ENCODE peak calls at places on chromosomes 4 and X, in seven cellular contexts. M is CD8-positive, alpha-beta T cell; P is stimulated activated CD4-positive, alpha-beta T cell treated with anti-CD3 and anti-CD28 coated beads, Interleukin-1b, Interleukin-23, amount 100 ng/mL, for 24 hours; A is activated CD4-positive, alpha-beta T cell treated with anti-CD3 and anti-CD28 coated beads, Interleukin-2, amount 50 U/mL, for 1 hour; X is iPS-NIHi11; T is bronchial epithelial cell; N is head of caudate nucleus. H is an unnamed sample.

GRCh38 chrX:40151211-40152172 is 53.7 kb upstream of the BCOR start:
- DNase-seq in T (no peak), N (no peak), A (no peak), M (no peak), P (no peak), X (no peak), H (peak; percentile 69)

GRCh38 chr4:130322439-130322838 is 1226.5 kb downstream of the C4orf33 start:
- DNase-seq in N (no peak), M (no peak), P (no peak), A (no peak), X (no peak), T (no peak), H (no peak)

GRCh38 chr4:113827285-113827684 is 65.7 kb upstream of the CAMK2D start:
- DNase-seq in P (no peak), M (no peak), X (no peak), N (no peak), T (no peak), A (no peak), H (no peak)

GRCh38 chr4:94428884-94429283 is 22.9 kb upstream of the PDLIM5 start:
- DNase-seq in X (no peak), M (no peak), A (no peak), N (no peak), T (no peak), P (no peak), H (no peak)

GRCh38 chr4:152944678-152945320 is 8.7 kb downstream of the FHDC1 start:
- DNase-seq in N (peak; percentile 21), X (no peak), P (no peak), T (no peak), A (no peak), M (no peak), H (no peak)

GRCh38 chr4:89625599-89626293 is 211.2 kb downstream of the SNCA start:
- DNase-seq in A (no peak), N (no peak), X (no peak), M (no peak), T (no peak), P (no peak), H (no peak)

GRCh38 chr4:7725951-7726350 is 213.7 kb downstream of the AFAP1 start:
- DNase-seq in M (no peak), P (no peak), N (peak; percentile 54), X (no peak), T (peak; percentile 25), A (no peak), H (no peak)

GRCh38 chrX:118666521-118666920 is 60.9 kb upstream of the IL13RA1 start:
- DNase-seq in N (no peak), P (no peak), T (peak; percentile 65), X (no peak), A (no peak), M (no peak), H (no peak)

GRCh38 chrX:20372533-20372932 is 105.8 kb upstream of the RPS6KA3 start:
- DNase-seq in N (no peak), P (no peak), A (no peak), T (peak; percentile 75), M (no peak), X (no peak), H (no peak)

GRCh38 chr4:15479089-15479912 is 9.6 kb downstream of the CC2D2A start:
- DNase-seq in T (peak; percentile 82), M (no peak), P (no peak), X (peak; percentile 75), A (no peak), N (peak; percentile 88), H (peak; percentile 81)

GRCh38 chr4:70734168-70734954 is 12.6 kb downstream of the RUFY3 start:
- DNase-seq in X (peak; percentile 21), M (peak; percentile 16), P (no peak), A (no peak), N (no peak), T (peak; percentile 59), H (no peak)

GRCh38 chr4:78610546-78611214 is 59.1 kb downstream of the ANXA3 start:
- DNase-seq in A (no peak), N (no peak), P (no peak), M (no peak), X (no peak), T (no peak), H (peak; percentile 5)

GRCh38 chr4:88812420-88812819 is 114.8 kb upstream of the NAP1L5 start:
- DNase-seq in P (no peak), T (no peak), M (no peak), X (no peak), A (no peak), N (no peak), H (no peak)

GRCh38 chrX:150940844-150941495 is 42.2 kb upstream of the HMGB3 start:
- DNase-seq in N (no peak), P (no peak), M (no peak), T (no peak), X (no peak), A (no peak), H (no peak)

GRCh38 chr4:128844931-128845330 is 35.4 kb downstream of the JADE1 start:
- DNase-seq in X (no peak), P (no peak), A (no peak), T (no peak), N (no peak), M (no peak), H (no peak)

H was measured in NCI-H2081.